ENCODE peak calls at places on chromosomes 2 and 18, in six cellular contexts. F is AG10803, U is thoracic aorta, C is cardiac muscle cell, Y is Caco-2, N is dorsolateral prefrontal cortex. Q is an unnamed sample.

GRCh38 chr2:30915485-30915884 is 108.2 kb upstream of the CAPN13 start:
- DNase-seq in U (no peak), C (peak), N (no peak), F (peak), Y (peak), Q (no peak)

GRCh38 chr2:2834105-2834504 is 503.0 kb upstream of the MYT1L start:
- DNase-seq in F (no peak), C (no peak), N (peak), Y (no peak), U (no peak), Q (no peak)

GRCh38 chr18:14026199-14026598 is 106.0 kb downstream of the ZNF519 start:
- DNase-seq in F (no peak), U (no peak), N (no peak), Y (no peak), C (no peak), Q (no peak)

GRCh38 chr2:83991992-83992391 is 467.1 kb downstream of the SUCLG1 start:
- DNase-seq in Y (no peak), F (no peak), C (no peak), N (no peak), U (no peak), Q (no peak)

GRCh38 chr2:223055836-223056235 is 3.8 kb downstream of the KCNE4 start:
- DNase-seq in F (no peak), Y (no peak), U (no peak), N (no peak), C (no peak), Q (no peak)

GRCh38 chr2:152297715-152298114 is 37.3 kb upstream of the FMNL2 start:
- DNase-seq in C (no peak), N (no peak), F (no peak), U (no peak), Y (no peak), Q (no peak)

GRCh38 chr18:11794195-11794594 is 57.0 kb upstream of the CHMP1B start:
- DNase-seq in U (no peak), F (no peak), N (no peak), C (no peak), Y (no peak), Q (no peak)

GRCh38 chr2:161312996-161313395 is 4.8 kb downstream of the PSMD14 start:
- DNase-seq in Y (no peak), N (no peak), U (no peak), F (peak), C (no peak), Q (no peak)

GRCh38 chr2:148813603-148814065 is 61.4 kb upstream of the KIF5C start:
- DNase-seq in C (no peak), F (no peak), N (no peak), U (no peak), Y (no peak), Q (peak)

GRCh38 chr2:31251851-31252250 is 17.9 kb downstream of the EHD3 start:
- DNase-seq in C (no peak), N (no peak), U (no peak), F (no peak), Y (no peak), Q (no peak)

GRCh38 chr2:54122171-54122935 is 6.9 kb downstream of the ACYP2 start:
- DNase-seq in Y (no peak), U (no peak), N (no peak), F (no peak), C (no peak), Q (no peak)

GRCh38 chr2:213766062-213766461 is 481.8 kb downstream of the SPAG16 start:
- DNase-seq in N (no peak), U (no peak), C (no peak), Y (no peak), F (no peak), Q (no peak)

DNA sequence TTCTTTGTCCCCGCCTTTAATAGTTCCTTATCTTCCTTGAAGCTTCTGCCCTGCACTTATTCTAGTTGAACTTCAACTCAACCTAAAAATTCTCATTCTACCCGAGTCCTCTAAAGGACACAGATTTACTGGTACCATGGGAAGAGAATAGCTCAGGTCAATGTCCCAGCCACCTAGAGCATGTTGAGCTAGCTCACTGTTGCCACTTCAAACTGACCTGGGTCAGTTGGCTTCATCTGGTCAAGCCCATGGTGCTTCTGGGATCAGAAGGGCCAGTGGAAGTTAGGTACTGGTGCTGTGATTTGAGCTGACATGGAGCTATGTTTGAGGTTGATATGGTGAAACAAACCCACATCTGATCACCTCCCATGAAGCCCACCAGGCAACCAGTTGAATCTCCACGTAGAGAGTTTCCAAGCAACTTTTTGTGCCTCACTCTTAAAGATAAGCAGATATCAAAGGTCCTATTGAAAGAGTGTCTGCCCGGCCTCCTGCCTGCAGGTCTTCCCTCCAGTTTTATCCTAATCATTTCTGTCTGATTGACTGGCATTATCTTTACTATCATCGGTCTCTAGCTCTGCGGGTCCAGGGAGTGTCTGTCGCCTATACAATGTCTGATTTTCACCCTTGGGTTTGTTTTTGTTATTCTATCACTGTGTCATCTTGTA is 17.2 kb downstream of the GREB1 start:
- DNase-seq in C (no peak), Y (no peak), N (no peak), U (no peak), F (no peak), Q (no peak)
- H3K4me3 ChIP-seq in C (no peak), Y (no peak), N (no peak), U (no peak), F (no peak), Q (no peak)

DNA sequence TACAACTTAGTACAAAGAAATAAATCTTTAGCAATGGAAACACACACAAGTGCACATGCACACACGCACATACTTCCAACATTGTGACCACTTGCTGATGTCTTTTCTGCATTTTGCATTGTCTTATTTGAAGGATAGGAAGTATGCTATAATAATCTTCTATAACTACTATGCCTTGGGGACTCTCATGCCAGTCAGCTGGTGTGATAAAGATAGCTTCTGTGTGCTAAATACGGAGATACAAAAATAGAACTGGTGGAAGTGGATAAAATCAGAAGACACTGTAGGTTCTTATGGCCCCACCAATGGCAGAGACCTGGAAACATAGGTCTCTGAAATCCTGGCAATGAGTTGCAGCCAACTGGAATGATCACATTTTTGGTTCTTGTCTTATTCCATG is 31.5 kb upstream of the RASGRP3 start:
- DNase-seq in N (no peak), C (peak), U (no peak), Y (no peak), F (no peak), Q (no peak)
- H3K4me3 ChIP-seq in N (no peak), C (no peak), U (no peak), Y (no peak), F (no peak), Q (no peak)

GRCh38 chr2:159119652-159120257 is 151.3 kb downstream of the TANC1 start:
- DNase-seq in F (peak), Y (no peak), C (peak), U (no peak), N (no peak), Q (no peak)
- H3K4me3 ChIP-seq in F (no peak), Y (no peak), C (no peak), U (no peak), N (no peak), Q (no peak)

DNA sequence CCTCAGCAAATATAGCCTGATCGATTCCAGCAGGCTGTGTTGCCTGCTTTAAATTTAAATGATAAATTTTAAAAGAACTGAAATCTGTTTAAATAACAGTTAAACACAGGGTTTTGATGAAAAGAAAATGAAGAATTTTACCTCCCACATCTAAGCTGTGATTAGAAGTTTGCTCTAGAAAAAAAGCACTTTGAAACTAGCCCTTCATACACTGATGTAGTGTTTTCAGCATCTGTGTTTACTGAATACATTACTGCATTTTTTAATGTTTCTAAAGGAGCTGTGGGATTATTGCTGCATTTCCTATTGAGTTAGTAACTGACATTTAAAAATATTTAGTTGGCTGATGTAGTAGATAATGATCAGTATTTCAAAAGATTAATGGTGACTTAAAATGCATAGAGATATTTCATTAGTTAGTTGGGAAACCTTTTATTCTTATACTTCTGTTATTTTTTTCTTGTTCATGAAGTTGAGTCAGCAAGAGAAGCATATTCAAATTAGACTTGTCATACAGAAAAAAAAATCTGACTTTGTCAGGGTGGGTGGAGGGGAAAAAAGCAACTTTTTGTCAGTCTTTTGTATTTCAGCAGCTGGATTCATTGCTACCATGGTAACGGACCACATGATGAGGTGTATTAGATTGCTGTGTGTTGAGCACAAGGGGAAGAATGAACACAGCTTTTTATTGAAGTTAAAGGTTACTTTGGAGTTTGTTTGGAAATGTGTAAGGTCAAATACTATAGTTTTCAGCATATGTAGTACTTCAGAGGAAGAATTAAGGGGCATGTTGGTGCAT is at the start of gene DTNA:
- DNase-seq in Y (peak), U (peak), C (peak), N (no peak), F (peak), Q (peak)
- H3K4me3 ChIP-seq in Y (no peak), U (peak), C (no peak), N (peak), F (peak), Q (peak)

GRCh38 chr2:241901500-241902351 is 32.2 kb downstream of the RTP5 start:
- DNase-seq in Y (no peak), F (no peak), C (peak), U (no peak), N (peak), Q (no peak)
- H3K4me3 ChIP-seq in Y (no peak), F (no peak), C (peak), U (peak), N (peak), Q (no peak)

GRCh38 chr2:27798476-27798875 is 27.0 kb downstream of the MRPL33 start:
- DNase-seq in U (no peak), C (no peak), Y (no peak), N (no peak), F (no peak), Q (no peak)

GRCh38 chr2:27799646-27800010 is 28.1 kb downstream of the MRPL33 start:
- DNase-seq in U (no peak), C (no peak), F (no peak), Y (no peak), N (no peak), Q (no peak)

GRCh38 chr2:27796991-27797752 is 25.7 kb downstream of the MRPL33 start:
- DNase-seq in N (no peak), Y (no peak), U (no peak), C (no peak), F (no peak), Q (no peak)

GRCh38 chr2:27800856-27801255 is 29.3 kb downstream of the MRPL33 start:
- DNase-seq in N (no peak), U (no peak), C (no peak), Y (no peak), F (no peak), Q (no peak)

DNA sequence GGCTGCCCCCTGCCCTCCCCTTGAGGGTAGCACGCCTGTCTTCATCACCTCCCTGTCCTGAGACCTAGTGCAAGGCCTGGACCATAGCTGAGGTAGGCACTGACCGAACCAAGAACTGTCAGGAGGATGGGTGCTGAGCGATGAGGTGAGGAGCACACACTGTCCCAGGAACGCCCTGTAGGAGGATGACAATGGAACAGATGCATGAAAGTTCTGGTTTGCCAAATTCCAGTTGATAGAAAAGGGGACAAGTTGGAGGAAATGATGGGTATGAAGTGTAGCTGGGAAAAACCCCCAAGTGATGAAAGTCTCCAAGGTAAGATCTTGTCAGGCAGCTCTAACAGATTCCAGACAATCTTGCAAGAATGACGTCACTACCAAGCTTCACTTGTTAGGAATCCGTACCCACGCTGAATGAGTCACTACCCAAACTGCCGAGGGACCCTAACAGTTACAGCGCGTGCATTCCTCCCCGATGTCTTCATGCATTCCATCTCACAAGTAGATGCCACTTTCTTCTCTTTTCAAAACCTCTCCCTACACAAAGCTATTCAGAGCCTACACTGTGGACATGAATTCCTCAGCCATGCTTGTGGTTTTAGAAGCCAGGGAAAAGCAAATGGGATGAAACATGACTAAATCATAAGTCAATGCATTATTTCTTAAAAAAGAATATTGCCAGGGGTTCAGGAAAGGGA is 27.6 kb downstream of the MRPL33 start:
- DNase-seq in F (peak), U (peak), Y (peak), C (peak), N (no peak), Q (no peak)
- H3K4me3 ChIP-seq in F (no peak), U (peak), Y (no peak), C (no peak), N (no peak), Q (no peak)